ENCODE peak calls at places on chromosomes 5 and 9, in five cellular contexts. X, J, P, G and T are unnamed samples.

GRCh38 chr5:169728-170094 is 21.6 kb upstream of the LRRC14B start:
- DNase-seq in X (no peak), J (no peak), P (no peak), G (no peak), T (no peak)

GRCh38 chr5:84718377-84718776 is 333.7 kb upstream of the EDIL3 start:
- DNase-seq in X (no peak), J (no peak), P (no peak), G (no peak), T (no peak)

GRCh38 chr5:74206571-74207550 is 433.7 kb downstream of the ENC1 start:
- DNase-seq in X (peak), J (no peak), P (no peak), G (peak), T (peak)

GRCh38 chr9:130707225-130707976 is 13.8 kb downstream of the EXOSC2 start:
- DNase-seq in X (peak), J (peak), P (peak), G (peak), T (no peak)

GRCh38 chr5:79546782-79547428 is 33.0 kb upstream of the HOMER1 start:
- DNase-seq in X (no peak), J (peak), P (no peak), G (no peak), T (no peak)

GRCh38 chr9:14907360-14907685 is 2.9 kb downstream of the FREM1 start:
- DNase-seq in X (no peak), J (no peak), P (no peak), G (no peak), T (no peak)

GRCh38 chr5:176152191-176152932 is 85.9 kb upstream of the SIMC1 start:
- DNase-seq in X (no peak), J (no peak), P (no peak), G (no peak), T (no peak)

GRCh38 chr5:151825445-151825844 is 53.7 kb downstream of the G3BP1 start:
- DNase-seq in X (peak), J (peak), P (no peak), G (peak), T (peak)

GRCh38 chr9:124010665-124011321 is 775 bp upstream of the LHX2 start:
- DNase-seq in X (no peak), J (no peak), P (no peak), G (no peak), T (no peak)

GRCh38 chr5:41339339-41339738 is 126.0 kb upstream of the C6 start:
- DNase-seq in X (no peak), J (no peak), P (no peak), G (no peak), T (no peak)

GRCh38 chr5:56696900-56697299 is 118.4 kb upstream of the MAP3K1 start:
- DNase-seq in X (no peak), J (peak), P (no peak), G (no peak), T (no peak)
- H3K27ac ChIP-seq in X (no peak), J (no peak), P (no peak), G (no peak), T (no peak)

GRCh38 chr5:39057745-39058144 is 16.5 kb downstream of the RICTOR start:
- DNase-seq in X (no peak), J (no peak), P (no peak), G (no peak), T (no peak)
- H3K27ac ChIP-seq in X (peak), J (no peak), P (no peak), G (no peak), T (no peak)

GRCh38 chr9:129347323-129348120 is 169.5 kb upstream of the IER5L start:
- DNase-seq in X (no peak), J (no peak), P (no peak), G (no peak), T (no peak)
- H3K27ac ChIP-seq in X (peak), J (no peak), P (no peak), G (no peak), T (no peak)

GRCh38 chr5:138282918-138283742 is 8.7 kb upstream of the GFRA3 start:
- DNase-seq in X (peak), J (peak), P (no peak), G (no peak), T (no peak)
- H3K27ac ChIP-seq in X (no peak), J (no peak), P (no peak), G (no peak), T (no peak)

GRCh38 chr5:93621340-93621872 is 38.4 kb downstream of the NR2F1 start:
- DNase-seq in X (peak), J (no peak), P (no peak), G (peak), T (peak)

GRCh38 chr5:93623153-93623552 is 40.1 kb downstream of the NR2F1 start:
- DNase-seq in X (no peak), J (no peak), P (no peak), G (no peak), T (no peak)

GRCh38 chr5:93622240-93622885 is 39.3 kb downstream of the NR2F1 start:
- DNase-seq in X (no peak), J (no peak), P (no peak), G (no peak), T (no peak)

GRCh38 chr5:93620487-93621339 is 37.7 kb downstream of the NR2F1 start:
- DNase-seq in X (peak), J (no peak), P (peak), G (peak), T (peak)
- H3K27ac ChIP-seq in X (peak), J (peak), P (no peak), G (peak), T (peak)

GRCh38 chr9:89638897-89639296 is 34.1 kb downstream of the GADD45G start:
- DNase-seq in X (no peak), J (no peak), P (no peak), G (no peak), T (no peak)
- H3K27ac ChIP-seq in X (peak), J (no peak), P (no peak), G (peak), T (no peak)

DNA sequence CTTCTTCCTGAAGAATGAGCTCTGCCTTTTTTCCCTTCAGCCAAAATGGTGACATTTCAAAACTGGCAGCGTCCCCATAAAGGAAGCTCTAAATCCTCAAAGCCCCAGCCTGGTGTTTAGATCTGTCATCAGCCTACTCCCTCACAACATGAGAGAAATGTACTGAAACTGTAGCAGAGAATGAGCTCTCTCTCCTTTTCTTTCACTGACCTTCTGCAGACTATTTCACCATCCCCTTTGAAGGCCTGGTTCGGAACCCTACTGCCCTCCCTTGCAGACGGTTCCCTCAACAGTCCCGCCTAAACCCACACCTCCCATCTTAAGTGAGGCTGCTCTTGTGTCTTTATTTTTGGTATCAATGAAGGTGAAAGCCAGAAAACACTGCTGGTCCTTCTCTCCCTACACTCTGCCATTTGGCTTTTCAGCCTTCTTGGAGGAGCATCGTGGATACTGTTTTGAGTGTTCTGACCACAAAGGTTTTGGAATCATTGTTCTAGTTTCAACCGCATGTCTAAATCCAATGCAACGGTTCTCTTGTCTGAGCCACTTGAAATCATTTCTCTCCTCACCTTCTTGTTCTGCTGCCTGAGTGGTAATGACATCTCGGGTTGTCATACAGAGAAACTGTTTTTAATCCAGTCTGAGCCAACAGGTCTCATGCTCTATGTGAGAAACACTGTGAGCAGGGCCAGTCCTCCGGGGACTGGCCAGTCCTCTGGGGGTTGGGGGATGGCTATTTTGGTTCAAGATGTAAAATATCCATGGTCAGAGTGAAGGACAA is 39.0 kb downstream of the ITK start:
- DNase-seq in X (no peak), J (no peak), P (no peak), G (no peak), T (no peak)
- H3K27ac ChIP-seq in X (no peak), J (no peak), P (peak), G (no peak), T (no peak)

DNA sequence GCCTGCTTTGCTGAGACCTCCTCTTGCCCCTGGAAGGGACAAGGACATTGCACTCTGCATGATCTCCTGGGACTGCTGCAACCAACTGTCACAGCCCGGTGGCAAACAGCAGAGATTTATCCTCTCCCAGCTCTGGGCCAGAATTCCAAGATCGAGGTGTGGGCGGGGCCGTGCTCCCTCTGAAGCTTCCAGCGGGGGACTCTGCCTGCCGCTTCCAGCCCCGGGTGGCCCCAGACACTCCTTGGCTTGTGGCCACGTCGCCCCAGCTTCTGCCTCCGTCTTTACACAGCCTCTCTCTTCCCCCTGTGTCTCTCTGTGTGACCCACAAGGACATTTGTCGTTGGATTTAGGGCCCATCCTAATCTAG is 67.1 kb downstream of the COL5A1 start:
- DNase-seq in X (no peak), J (no peak), P (no peak), G (peak), T (no peak)
- H3K27ac ChIP-seq in X (peak), J (no peak), P (no peak), G (no peak), T (no peak)

DNA sequence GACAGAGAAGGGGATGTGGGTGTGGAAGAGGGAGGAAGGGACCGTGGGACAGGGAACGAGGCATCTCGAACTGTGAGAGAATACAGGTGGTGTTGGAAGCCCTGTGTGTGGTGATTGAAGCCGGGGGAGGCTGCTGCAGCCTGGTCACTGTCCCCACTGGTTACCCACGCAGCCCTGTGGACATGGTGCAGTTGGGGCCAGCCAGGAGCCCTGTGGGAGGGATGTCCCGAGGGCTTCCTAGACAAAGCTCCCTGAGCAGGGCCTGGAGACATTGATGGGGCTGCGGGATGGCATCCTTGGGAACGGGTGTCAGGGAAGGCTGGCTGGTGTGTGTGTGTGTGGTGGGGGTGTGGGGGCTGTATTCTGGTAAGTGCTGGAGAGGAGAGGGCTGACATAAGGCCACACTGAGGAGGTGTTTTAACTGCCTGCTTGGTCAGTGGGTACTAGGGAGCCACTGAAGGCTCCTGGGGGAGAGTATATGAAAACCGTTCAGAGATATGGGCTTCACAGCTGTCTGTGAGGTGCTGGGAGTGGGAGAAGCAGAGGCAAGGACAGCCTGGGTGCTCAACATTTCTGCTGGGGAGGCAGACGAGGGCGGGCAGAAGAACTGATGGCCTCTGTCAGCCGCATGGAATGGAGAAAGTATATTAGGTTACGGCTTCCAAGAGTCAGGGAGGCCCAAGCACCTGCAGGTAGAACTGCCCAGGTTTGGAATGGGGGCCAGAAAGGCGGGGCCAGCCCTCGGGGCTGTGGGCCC is 20.0 kb downstream of the WNK2 start:
- DNase-seq in X (no peak), J (no peak), P (no peak), G (peak), T (no peak)
- H3K27ac ChIP-seq in X (peak), J (no peak), P (no peak), G (peak), T (peak)

GRCh38 chr9:136568288-136569081 is 22.6 kb upstream of the NOTCH1 start:
- DNase-seq in X (no peak), J (no peak), P (no peak), G (no peak), T (no peak)
- H3K27ac ChIP-seq in X (peak), J (peak), P (no peak), G (no peak), T (peak)